ENCODE peak calls at places on chromosomes 11 and 22, in five cellular contexts. One of them, this sample, is unnamed.

GRCh38 chr11:13940611-13941256 is 21.8 kb upstream of the SPON1 start:
- DNase-seq in left cardiac atrium: no peak
- DNase-seq in fibroblast of mammary gland: no peak
- DNase-seq in GM13977: no peak
- DNase-seq in cardiac fibroblast: no peak
- DNase-seq in this sample: no peak

GRCh38 chr11:130448416-130449068 is at the start of gene ADAMTS15:
- DNase-seq in GM13977: peak
- DNase-seq in cardiac fibroblast: peak
- DNase-seq in fibroblast of mammary gland: peak
- DNase-seq in left cardiac atrium: peak
- DNase-seq in this sample: peak

GRCh38 chr11:27469333-27469680 is 3.3 kb downstream of the LGR4 start:
- DNase-seq in fibroblast of mammary gland: no peak
- DNase-seq in left cardiac atrium: no peak
- DNase-seq in cardiac fibroblast: no peak
- DNase-seq in GM13977: no peak
- DNase-seq in this sample: no peak

GRCh38 chr11:59009661-59010060 is 70.4 kb downstream of the GLYATL1 start:
- DNase-seq in fibroblast of mammary gland: no peak
- DNase-seq in cardiac fibroblast: no peak
- DNase-seq in left cardiac atrium: no peak
- DNase-seq in GM13977: no peak
- DNase-seq in this sample: no peak

GRCh38 chr11:69644071-69644961 is 3.4 kb downstream of the CCND1 start:
- DNase-seq in fibroblast of mammary gland: peak
- DNase-seq in GM13977: no peak
- DNase-seq in left cardiac atrium: peak
- DNase-seq in cardiac fibroblast: peak
- DNase-seq in this sample: peak

GRCh38 chr11:47514825-47515647 is 37.9 kb downstream of the CELF1 start:
- DNase-seq in cardiac fibroblast: peak
- DNase-seq in left cardiac atrium: no peak
- DNase-seq in fibroblast of mammary gland: peak
- DNase-seq in GM13977: no peak
- DNase-seq in this sample: peak

GRCh38 chr22:39097098-39098020 is at the start of gene APOBEC3H:
- DNase-seq in cardiac fibroblast: peak
- DNase-seq in GM13977: no peak
- DNase-seq in left cardiac atrium: no peak
- DNase-seq in fibroblast of mammary gland: no peak
- DNase-seq in this sample: no peak

GRCh38 chr11:130611791-130612251 is 163.4 kb downstream of the ADAMTS15 start:
- DNase-seq in fibroblast of mammary gland: peak
- DNase-seq in GM13977: no peak
- DNase-seq in cardiac fibroblast: peak
- DNase-seq in left cardiac atrium: no peak
- DNase-seq in this sample: peak

GRCh38 chr11:37496196-37496595 is 898.2 kb upstream of the RAG2 start:
- DNase-seq in left cardiac atrium: no peak
- DNase-seq in GM13977: no peak
- DNase-seq in fibroblast of mammary gland: peak
- DNase-seq in cardiac fibroblast: no peak
- DNase-seq in this sample: no peak

This sample was measured in fibroblast of gingiva.